ENCODE peak calls at places on chromosomes 13 and 19, in seven cellular contexts. H, Z, U, D, V, G and W are unnamed samples.

GRCh38 chr19:2422951-2423880 is 4.2 kb downstream of the TIMM13 start:
- DNase-seq in H (no peak), G (no peak), D (no peak), U (peak; percentile 30), V (no peak), Z (no peak), W (no peak)

GRCh38 chr13:75316427-75316826 is 165.5 kb downstream of the TBC1D4 start:
- DNase-seq in U (peak; percentile 29), V (no peak), Z (no peak), G (no peak), H (no peak), D (no peak), W (no peak)

GRCh38 chr19:42301646-42302204 is at the start of gene PRR19:
- DNase-seq in V (no peak), G (no peak), D (no peak), Z (peak; percentile 45), U (no peak), H (no peak), W (no peak)

GRCh38 chr13:25901460-25902376 is 150.1 kb downstream of the SHISA2 start:
- DNase-seq in H (no peak), V (no peak), U (peak; percentile 68), D (no peak), Z (no peak), G (peak; percentile 18), W (no peak)

GRCh38 chr19:53193534-53194222 is 520 bp upstream of the ZNF665 start:
- DNase-seq in U (no peak), Z (no peak), D (no peak), G (no peak), V (no peak), H (no peak), W (no peak)

GRCh38 chr13:45370922-45371406 is 30.0 kb upstream of the TPT1 start:
- DNase-seq in H (peak; percentile 71), Z (peak; percentile 79), D (peak; percentile 76), V (peak; percentile 71), U (peak; percentile 83), G (no peak), W (peak; percentile 61)

GRCh38 chr13:102628559-102628958 is 31.8 kb downstream of the TPP2 start:
- DNase-seq in Z (no peak), V (no peak), H (no peak), U (no peak), G (no peak), D (no peak), W (no peak)

GRCh38 chr19:10655457-10656312 is 1.5 kb downstream of the ILF3 start:
- DNase-seq in G (no peak), V (no peak), U (no peak), H (no peak), D (peak; percentile 37), Z (no peak), W (peak; percentile 77)

GRCh38 chr13:50340566-50341287 is 325.5 kb downstream of the KCNRG start:
- DNase-seq in V (no peak), U (peak; percentile 52), Z (no peak), D (no peak), H (no peak), G (no peak), W (no peak)

GRCh38 chr13:78382946-78383542 is 220.3 kb downstream of the POU4F1 start:
- DNase-seq in D (no peak), G (no peak), V (no peak), H (no peak), Z (no peak), U (peak; percentile 31), W (no peak)

GRCh38 chr19:13830761-13831481 is 35.7 kb downstream of the ZSWIM4 start:
- DNase-seq in U (no peak), V (no peak), G (no peak), Z (no peak), D (peak; percentile 25), H (no peak), W (no peak)

GRCh38 chr13:107582171-107582570 is 633.2 kb downstream of the LIG4 start:
- DNase-seq in V (no peak), Z (no peak), G (no peak), U (no peak), H (no peak), D (no peak), W (no peak)

GRCh38 chr13:59425211-59425721 is 738.5 kb downstream of the DIAPH3 start:
- DNase-seq in G (no peak), D (no peak), H (no peak), V (no peak), Z (no peak), U (peak; percentile 87), W (no peak)

GRCh38 chr19:7953060-7953459 is 9.6 kb upstream of the TIMM44 start:
- DNase-seq in G (no peak), D (no peak), Z (no peak), U (no peak), H (no peak), V (no peak), W (no peak)

GRCh38 chr13:43159007-43159406 is 135.6 kb downstream of the DNAJC15 start:
- DNase-seq in U (peak; percentile 65), H (no peak), D (no peak), Z (no peak), V (no peak), G (no peak), W (no peak)

GRCh38 chr19:4519521-4520277 is 1.4 kb upstream of the PLIN4 start:
- DNase-seq in U (no peak), D (no peak), H (no peak), Z (no peak), V (no peak), G (no peak), W (no peak)

GRCh38 chr13:109155301-109155761 is 525.9 kb downstream of the MYO16 start:
- DNase-seq in Z (no peak), V (no peak), G (no peak), U (peak; percentile 93), H (no peak), D (no peak), W (peak; percentile 100)

GRCh38 chr13:107834717-107835116 is 380.6 kb downstream of the LIG4 start:
- DNase-seq in D (no peak), H (no peak), Z (no peak), U (no peak), G (no peak), V (no peak), W (no peak)

DNA sequence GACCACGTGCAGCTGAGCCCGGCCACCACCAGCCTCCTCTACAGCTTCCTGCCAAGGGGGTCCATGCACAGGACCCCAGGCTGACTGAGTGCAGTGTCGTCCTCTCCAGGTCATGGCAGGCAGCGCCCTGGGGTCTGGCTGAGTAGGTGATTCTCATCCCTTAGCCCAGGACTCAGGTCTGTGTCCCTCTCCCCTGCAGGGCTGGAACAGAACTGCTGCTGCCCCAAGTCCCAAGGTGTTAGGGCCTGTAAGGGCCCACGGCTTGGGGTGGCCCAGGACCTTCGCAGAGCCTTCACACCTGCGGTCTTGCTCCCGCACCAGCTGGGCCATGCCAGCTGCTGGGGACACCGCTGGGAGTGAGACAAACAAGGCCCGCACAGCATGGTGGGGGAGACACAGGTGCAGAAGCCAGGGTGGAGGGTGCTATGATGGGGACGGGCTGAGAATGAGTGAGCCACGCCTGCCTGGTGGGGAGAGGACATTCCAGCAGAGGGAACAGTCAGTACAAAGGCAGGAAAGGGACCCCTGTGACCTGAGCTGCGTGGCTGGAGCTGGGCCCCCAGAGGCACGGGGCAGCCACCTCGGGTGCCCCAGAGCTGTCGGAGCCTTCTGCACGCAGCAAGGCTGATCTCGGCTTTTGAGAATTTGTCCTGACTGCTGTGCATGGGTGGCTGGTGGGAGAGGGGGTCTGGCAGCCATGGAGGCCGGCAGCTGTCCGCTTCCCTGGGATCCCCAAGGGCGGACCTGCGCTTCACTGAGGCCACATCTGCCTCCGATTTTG is 11.9 kb downstream of the PLEKHF1 start:
- DNase-seq in H (no peak), D (no peak), V (no peak), U (no peak), G (no peak), Z (no peak), W (no peak)
- H3K4me1 ChIP-seq in H (peaks cover 69% of the 10 kb centered on the region), D (peaks cover 5% of the 10 kb centered on the region), V (peaks cover 69% of the 10 kb centered on the region), U (peaks cover 7% of the 10 kb centered on the region), G (peaks cover 3% of the 10 kb centered on the region), Z (no peaks in the 10 kb centered on the region), W (no peaks in the 10 kb centered on the region)

DNA sequence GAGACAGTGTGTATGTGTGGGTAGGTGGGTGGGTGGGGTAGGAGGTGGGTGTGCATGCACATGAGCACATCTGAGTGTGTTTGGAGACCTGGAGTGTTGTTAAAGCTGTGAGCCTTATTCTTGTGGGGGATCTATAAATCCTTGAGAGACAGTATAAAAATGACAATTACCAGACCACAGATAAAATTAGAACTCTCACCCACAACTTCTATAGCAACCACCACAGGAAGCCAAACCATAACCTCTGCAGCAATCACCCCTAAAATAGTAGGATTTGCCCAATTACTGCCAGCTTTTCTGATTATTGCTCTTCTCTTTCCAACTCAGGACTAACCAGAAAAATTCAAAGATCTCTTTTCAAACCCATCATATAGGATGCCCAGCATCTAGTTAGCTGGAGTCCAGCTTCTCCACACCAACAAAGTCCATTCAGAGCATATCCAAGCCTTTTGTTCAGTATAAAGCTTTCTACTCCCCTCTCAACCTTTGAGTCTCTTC is 93.4 kb upstream of the SLITRK1 start:
- DNase-seq in D (no peak), H (no peak), V (no peak), G (no peak), Z (no peak), U (no peak), W (no peak)
- H3K4me3 ChIP-seq in D (no peak overlapping the region), H (no peak overlapping the region), V (no peak overlapping the region), G (no peak overlapping the region), Z (no peak overlapping the region), U (no peak overlapping the region), W (no peak overlapping the region)

GRCh38 chr19:46730595-46730994 is 13.7 kb upstream of the PRKD2 start:
- DNase-seq in U (no peak), G (no peak), D (no peak), Z (no peak), V (no peak), H (no peak), W (no peak)
- H3K4me1 ChIP-seq in U (peaks cover 12% of the 10 kb centered on the region), G (no peaks in the 10 kb centered on the region), D (no peaks in the 10 kb centered on the region), Z (no peaks in the 10 kb centered on the region), V (no peaks in the 10 kb centered on the region), H (peaks cover 31% of the 10 kb centered on the region), W (peaks cover 23% of the 10 kb centered on the region)

GRCh38 chr19:17949956-17950309 is 17.0 kb upstream of the KCNN1 start:
- DNase-seq in H (no peak), G (no peak), U (no peak), D (no peak), Z (no peak), V (no peak), W (no peak)

GRCh38 chr19:17947815-17948473 is 15.1 kb downstream of the CCDC124 start:
- DNase-seq in Z (peak; percentile 94), G (no peak), U (peak; percentile 90), V (peak; percentile 88), H (peak; percentile 90), D (peak; percentile 92), W (peak; percentile 89)

GRCh38 chr19:17948474-17948966 is 15.7 kb downstream of the CCDC124 start:
- DNase-seq in Z (no peak), U (no peak), H (no peak), G (no peak), V (no peak), D (no peak), W (no peak)

GRCh38 chr19:17948967-17949930 is 16.4 kb downstream of the CCDC124 start:
- DNase-seq in H (no peak), U (no peak), Z (no peak), G (no peak), V (no peak), D (no peak), W (no peak)

GRCh38 chr19:17946965-17947784 is 14.4 kb downstream of the CCDC124 start:
- DNase-seq in D (no peak), G (no peak), Z (peak; percentile 66), U (no peak), V (no peak), H (no peak), W (no peak)
- H3K4me3 ChIP-seq in D (no peak overlapping the region), G (peak overlapping the region; percentile 67), Z (peak overlapping the region; percentile 5), U (peak overlapping the region; percentile 32), V (peak overlapping the region; percentile 64), H (peak overlapping the region; percentile 84), W (peak overlapping the region; percentile 43)